ENCODE peak calls at places on chromosomes 6 and 20, in six cellular contexts. W is fibroblast of lung, A is A549, X is bronchial epithelial cell, Y is right atrium auricular region, I is neural progenitor cell. D is an unnamed sample.

GRCh38 chr6:13614126-13614925 is 809 bp upstream of the NOL7 start:
- DNase-seq in I (peak), W (peak), A (peak), X (peak), Y (peak), D (peak)

GRCh38 chr20:34998331-34998950 is 42.8 kb downstream of the MYH7B start:
- DNase-seq in A (no peak), I (no peak), Y (no peak), X (no peak), W (no peak), D (no peak)

GRCh38 chr6:127737768-127738167 is 160.8 kb downstream of the C6orf58 start:
- DNase-seq in W (peak), A (no peak), Y (no peak), X (peak), I (no peak), D (no peak)

GRCh38 chr6:11241793-11242201 is 9.3 kb upstream of the NEDD9 start:
- DNase-seq in A (no peak), I (peak), W (peak), X (no peak), Y (peak), D (no peak)

GRCh38 chr20:33076662-33077398 is 2.6 kb upstream of the BPIFB4 start:
- DNase-seq in W (no peak), X (peak), A (peak), I (peak), Y (no peak), D (peak)

GRCh38 chr6:121612916-121613315 is 177.5 kb downstream of the GJA1 start:
- DNase-seq in I (no peak), Y (no peak), A (no peak), X (no peak), W (no peak), D (no peak)

GRCh38 chr6:143678980-143679379 is 1.2 kb downstream of the PHACTR2 start:
- DNase-seq in W (no peak), X (peak), A (no peak), Y (no peak), I (peak), D (no peak)

GRCh38 chr6:70221025-70221714 is 81.7 kb downstream of the COL9A1 start:
- DNase-seq in A (peak), W (peak), X (peak), Y (no peak), I (peak), D (no peak)

GRCh38 chr20:58546756-58547526 is 31.7 kb upstream of the APCDD1L start:
- DNase-seq in I (no peak), W (peak), A (no peak), X (no peak), Y (peak), D (no peak)

GRCh38 chr6:110102411-110102810 is 77.1 kb downstream of the WASF1 start:
- DNase-seq in A (no peak), I (no peak), W (no peak), X (no peak), Y (no peak), D (no peak)

GRCh38 chr20:50385733-50386640 is 124.2 kb upstream of the PTPN1 start:
- DNase-seq in I (no peak), A (no peak), X (no peak), Y (no peak), W (no peak), D (no peak)

GRCh38 chr6:112298021-112298745 is 43.8 kb upstream of the LAMA4 start:
- DNase-seq in A (peak), W (peak), I (no peak), Y (no peak), X (peak), D (peak)

GRCh38 chr6:113642714-113643442 is 214.3 kb upstream of the MARCKS start:
- DNase-seq in A (peak), W (peak), I (no peak), Y (no peak), X (no peak), D (no peak)

GRCh38 chr6:74070091-74070490 is 374.1 kb downstream of the CD109 start:
- DNase-seq in A (no peak), W (peak), I (no peak), Y (no peak), X (no peak), D (no peak)

GRCh38 chr20:47456952-47457724 is 44.5 kb upstream of the NCOA3 start:
- DNase-seq in X (peak), Y (no peak), W (peak), I (no peak), A (peak), D (no peak)

GRCh38 chr6:20839624-20840023 is 305.4 kb downstream of the CDKAL1 start:
- DNase-seq in A (no peak), W (no peak), Y (no peak), X (no peak), I (no peak), D (no peak)

GRCh38 chr6:117165921-117166499 is 99.3 kb upstream of the VGLL2 start:
- DNase-seq in I (no peak), A (no peak), Y (no peak), X (peak), W (no peak), D (no peak)

GRCh38 chr20:39116020-39116419 is 153.9 kb downstream of the DHX35 start:
- DNase-seq in Y (no peak), I (no peak), W (no peak), A (no peak), X (no peak), D (no peak)

GRCh38 chr6:160917581-160917980 is 74.0 kb upstream of the MAP3K4 start:
- DNase-seq in Y (no peak), A (no peak), X (no peak), I (no peak), W (no peak), D (no peak)
- H3K4me3 ChIP-seq in Y (no peak), A (no peak), X (no peak), I (no peak), W (no peak), D (no peak)

DNA sequence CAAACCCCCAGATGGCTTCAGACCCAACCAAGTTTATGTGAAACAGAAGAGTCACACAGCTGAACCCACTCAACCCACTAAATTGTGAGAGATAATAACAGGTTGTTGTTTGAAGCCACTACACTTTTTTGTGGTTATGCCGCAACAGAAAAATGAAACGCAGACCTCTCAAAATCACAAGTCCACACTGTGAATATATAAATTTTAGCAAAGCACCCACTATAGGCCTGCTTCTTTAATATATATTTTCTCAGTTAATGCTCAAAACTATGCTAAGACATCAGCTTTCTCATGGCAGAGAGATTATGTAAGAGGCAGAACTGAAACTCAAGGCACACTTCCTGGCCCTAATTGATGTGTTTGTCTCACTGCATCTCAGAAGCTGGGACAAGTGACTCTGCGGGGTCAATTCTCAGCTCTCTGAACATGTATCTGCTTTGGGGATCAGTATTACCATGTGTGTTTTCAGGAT is 27.7 kb downstream of the MAP3K5 start:
- DNase-seq in A (no peak), Y (no peak), W (no peak), X (no peak), I (no peak), D (no peak)
- TF ChIP-seq CTCF in A (no peak), Y (no peak), W (no peak), X (no peak), I (no peak), D (no peak)

DNA sequence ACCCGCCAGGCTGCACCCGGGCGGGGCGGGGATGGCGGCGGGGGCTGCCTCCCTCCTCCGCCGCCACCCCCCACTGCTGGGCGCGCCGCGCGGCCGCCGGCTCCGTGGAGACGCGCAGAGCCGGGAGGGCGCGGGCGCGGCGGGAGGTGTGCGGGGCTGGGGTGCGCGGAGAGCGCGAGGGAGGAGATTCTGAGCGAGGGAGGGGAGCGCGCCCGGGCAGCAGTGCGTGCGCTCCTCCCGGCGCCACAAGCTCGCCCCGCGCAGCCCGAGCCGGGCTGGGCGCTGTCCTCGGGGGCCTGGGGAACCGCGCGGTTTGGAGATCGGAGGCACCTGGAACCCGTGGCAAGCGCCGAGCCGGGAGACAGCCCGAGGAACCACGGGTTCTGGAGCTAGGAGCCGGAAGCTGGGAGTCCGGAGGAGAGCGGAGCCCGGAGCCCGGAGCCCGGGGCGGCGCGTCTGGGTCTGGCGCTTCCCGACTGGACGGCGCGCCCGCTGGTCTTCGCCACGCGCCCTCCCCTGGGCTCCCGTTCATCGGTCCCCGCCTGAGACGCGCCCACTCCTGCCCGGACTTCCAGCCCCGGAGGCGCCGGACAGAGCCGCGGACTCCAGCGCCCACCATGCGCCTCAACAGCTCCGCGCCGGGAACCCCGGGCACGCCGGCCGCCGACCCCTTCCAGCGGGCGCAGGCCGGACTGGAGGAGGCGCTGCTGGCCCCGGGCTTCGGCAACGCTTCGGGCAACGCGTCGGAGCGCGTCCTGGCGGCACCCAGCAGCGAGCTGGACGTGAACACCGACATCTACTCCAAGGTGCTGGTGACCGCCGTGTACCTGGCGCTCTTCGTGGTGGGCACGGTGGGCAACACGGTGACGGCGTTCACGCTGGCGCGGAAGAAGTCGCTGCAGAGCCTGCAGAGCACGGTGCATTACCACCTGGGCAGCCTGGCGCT is at the start of gene NTSR1:
- DNase-seq in Y (no peak), W (peak), X (no peak), I (peak), A (no peak), D (no peak)
- H3K4me3 ChIP-seq in Y (no peak), W (peak), X (no peak), I (peak), A (peak), D (no peak)

GRCh38 chr6:1474205-1474604 is 84.8 kb downstream of the FOXF2 start:
- DNase-seq in W (no peak), Y (no peak), I (no peak), A (no peak), X (no peak), D (no peak)
- TF ChIP-seq CTCF in W (peak), Y (no peak), I (no peak), A (no peak), X (peak), D (peak)

DNA sequence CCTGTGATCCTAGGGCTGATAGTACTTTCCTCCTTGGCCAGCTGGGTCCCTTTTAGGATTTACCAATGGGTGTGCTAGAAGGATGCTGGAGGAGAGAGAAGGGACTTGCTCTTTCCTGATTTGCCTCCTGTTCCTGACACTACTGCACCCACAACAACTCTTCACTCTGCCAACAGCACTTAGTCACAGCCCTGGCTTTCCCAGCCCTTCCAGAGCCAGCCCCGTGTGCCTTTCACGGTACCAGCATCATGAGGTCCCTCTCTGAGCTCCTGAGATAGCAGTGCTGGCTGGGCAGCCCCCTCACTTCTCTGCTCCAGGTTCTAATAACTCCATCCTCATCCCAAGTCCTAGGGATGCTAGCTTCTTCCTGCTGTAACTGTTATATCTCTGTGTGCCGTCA is 80.9 kb downstream of the DNAH8 start:
- DNase-seq in X (no peak), Y (no peak), A (no peak), W (no peak), I (no peak), D (no peak)
- H3K4me3 ChIP-seq in X (no peak), Y (no peak), A (no peak), W (no peak), I (no peak), D (no peak)

DNA sequence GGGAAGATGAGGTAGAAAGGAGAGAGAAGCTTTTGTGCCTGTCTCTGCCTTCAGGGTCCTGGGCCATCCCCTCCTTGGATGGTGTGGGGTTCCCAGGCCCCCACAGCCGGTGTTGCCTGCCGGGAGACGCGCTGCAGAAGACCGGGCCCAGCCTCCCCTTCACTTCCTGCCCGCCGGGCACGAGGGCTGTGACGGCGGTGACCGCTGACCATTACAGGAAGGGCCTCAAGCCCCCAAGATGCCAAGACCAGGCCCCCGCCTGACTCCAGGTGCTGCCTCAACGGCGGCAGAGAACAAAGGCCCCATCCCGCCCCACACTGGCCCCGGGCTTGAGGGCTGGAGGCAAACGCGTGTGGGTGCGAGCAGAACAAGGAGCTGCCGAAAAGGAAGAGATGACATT is 38.2 kb downstream of the ZBTB46 start:
- DNase-seq in A (no peak), I (no peak), Y (no peak), X (no peak), W (no peak), D (no peak)
- TF ChIP-seq CTCF in A (no peak), I (no peak), Y (no peak), X (no peak), W (no peak), D (no peak)

D was measured in retinal pigment epithelial cell.